ENCODE peak calls at places on chromosomes 13 and 19, in six cellular contexts. T is Peyer's patch; L is A549; S is CD8-positive, alpha-beta T cell; N is omental fat pad; Z is fibroblast of pulmonary artery. W is an unnamed sample.

GRCh38 chr13:21579754-21580316 is 24.1 kb downstream of the MICU2 start:
- DNase-seq in L (no peak), Z (no peak), S (no peak), N (no peak), T (no peak), W (no peak)

GRCh38 chr19:51660975-51661600 is 14.5 kb upstream of the SIGLEC14 start:
- DNase-seq in Z (peak; percentile 88), N (peak; percentile 76), T (peak; percentile 89), L (peak; percentile 81), S (no peak), W (peak; percentile 46)

GRCh38 chr13:95756072-95756471 is 79.1 kb downstream of the DNAJC3 start:
- DNase-seq in L (no peak), Z (peak; percentile 31), S (no peak), N (no peak), T (no peak), W (no peak)

GRCh38 chr13:54928071-54928470 is 1899.5 kb downstream of the OLFM4 start:
- DNase-seq in T (no peak), Z (no peak), L (no peak), S (no peak), N (no peak), W (no peak)

GRCh38 chr19:16273005-16273404 is 51.6 kb upstream of the KLF2 start:
- DNase-seq in L (no peak), Z (no peak), S (no peak), T (no peak), N (no peak), W (no peak)

GRCh38 chr19:10271543-10272086 is 695 bp downstream of the ICAM1 start:
- DNase-seq in Z (peak; percentile 46), S (peak; percentile 54), N (no peak), T (peak; percentile 75), L (no peak), W (peak; percentile 65)

GRCh38 chr19:4575978-4576933 is 16.8 kb upstream of the SEMA6B start:
- DNase-seq in T (peak; percentile 61), Z (peak; percentile 73), S (peak; percentile 80), L (peak; percentile 72), N (peak; percentile 82), W (peak; percentile 64)

GRCh38 chr13:94858856-94859811 is 146.8 kb upstream of the SOX21 start:
- DNase-seq in T (no peak), L (no peak), N (no peak), S (no peak), Z (peak; percentile 87), W (no peak)

GRCh38 chr19:54133312-54133956 is 4.1 kb upstream of the CNOT3 start:
- DNase-seq in S (no peak), L (peak; percentile 89), N (no peak), T (no peak), Z (no peak), W (no peak)

GRCh38 chr13:114020750-114021463 is 47.0 kb upstream of the C13orf46 start:
- DNase-seq in Z (no peak), L (no peak), S (no peak), N (no peak), T (peak; percentile 68), W (no peak)

GRCh38 chr19:12656899-12657571 is 9.5 kb downstream of the MAN2B1 start:
- DNase-seq in N (no peak), L (no peak), S (no peak), Z (no peak), T (no peak), W (no peak)

GRCh38 chr19:41050426-41050825 is 37.8 kb upstream of the CYP2A13 start:
- DNase-seq in N (no peak), Z (no peak), L (no peak), S (no peak), T (no peak), W (no peak)
- TF ChIP-seq CTCF in N (no peak), Z (no peak), L (no peak), S (no peak), T (no peak), W (no peak)

GRCh38 chr19:35066121-35066520 is 24.6 kb downstream of the HPN start:
- DNase-seq in Z (no peak), L (no peak), N (no peak), S (no peak), T (no peak), W (no peak)
- TF ChIP-seq CTCF in Z (no peak), L (no peak), N (no peak), S (no peak), T (no peak), W (no peak)

GRCh38 chr13:27404680-27405079 is 19.7 kb upstream of the GTF3A start:
- DNase-seq in S (no peak), L (no peak), Z (no peak), T (no peak), N (no peak), W (no peak)

GRCh38 chr13:27405521-27406134 is 18.8 kb upstream of the GTF3A start:
- DNase-seq in T (no peak), N (no peak), L (no peak), S (no peak), Z (no peak), W (no peak)

GRCh38 chr13:27403727-27404385 is 20.6 kb upstream of the GTF3A start:
- DNase-seq in L (no peak), T (no peak), Z (no peak), S (no peak), N (no peak), W (no peak)

GRCh38 chr13:27408074-27408473 is 16.3 kb upstream of the GTF3A start:
- DNase-seq in L (no peak), N (no peak), Z (no peak), T (no peak), S (no peak), W (no peak)

DNA sequence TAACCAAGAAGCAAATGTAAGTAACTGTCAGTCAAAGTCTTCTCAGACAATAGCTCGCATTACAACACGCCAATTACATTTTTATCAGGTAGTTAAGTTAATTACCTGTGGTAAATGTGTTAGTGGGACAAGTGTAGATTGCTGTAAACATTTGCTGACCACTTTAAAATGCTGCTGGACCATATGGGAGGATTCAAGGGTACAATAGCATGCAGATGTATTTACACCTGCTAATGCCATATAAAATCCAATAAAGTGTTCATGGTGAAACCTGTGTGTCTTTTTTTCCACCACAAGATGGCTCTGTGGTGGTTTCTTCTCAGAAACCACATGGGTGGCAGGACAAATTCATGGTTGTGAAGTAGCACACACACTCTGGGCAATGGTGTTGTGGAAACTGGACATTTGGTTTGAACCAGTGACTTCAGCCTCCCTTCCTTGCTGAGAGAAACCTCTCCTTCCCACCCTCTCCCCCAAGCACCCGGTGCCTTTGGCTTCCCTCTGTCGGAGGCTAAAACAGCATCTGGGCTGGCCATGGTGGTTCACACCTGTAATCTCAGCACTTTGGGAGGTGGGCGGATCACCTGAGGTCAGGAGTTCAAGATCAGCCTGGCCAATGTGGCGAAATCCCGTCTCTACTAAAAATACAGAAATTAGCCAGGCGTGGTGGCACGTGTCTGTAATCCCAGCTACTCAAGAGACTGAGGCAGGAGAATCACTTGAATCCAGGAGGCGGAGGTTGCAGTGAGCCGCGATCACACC is 18.1 kb upstream of the GTF3A start:
- DNase-seq in N (no peak), Z (peak; percentile 61), S (peak; percentile 62), T (no peak), L (peak; percentile 49), W (no peak)
- TF ChIP-seq CTCF in N (no peak), Z (peak; percentile 69), S (peak; percentile 54), T (peak; percentile 37), L (peak; percentile 46), W (no peak)

DNA sequence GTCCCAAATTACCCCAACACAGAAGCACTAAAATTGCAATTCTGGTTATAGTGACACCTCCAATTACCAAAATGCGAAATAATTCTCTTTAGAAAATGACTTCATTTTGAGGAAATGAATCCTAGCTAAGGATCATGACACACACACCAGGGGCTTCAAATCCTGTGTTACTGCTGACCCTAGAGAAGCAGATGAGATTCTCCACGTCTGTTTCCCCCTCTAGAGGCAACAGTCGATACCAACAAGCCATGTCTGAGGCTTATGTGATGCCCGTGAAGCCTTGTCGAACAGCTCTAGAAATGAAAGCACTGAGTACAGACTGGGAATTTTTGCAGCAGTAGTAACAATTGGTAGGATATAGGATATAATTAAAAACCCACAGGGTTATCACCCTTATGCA is 153.6 kb upstream of the TMTC4 start:
- DNase-seq in Z (no peak), S (no peak), L (no peak), T (no peak), N (no peak), W (no peak)
- TF ChIP-seq CTCF in Z (no peak), S (no peak), L (no peak), T (no peak), N (no peak), W (no peak)

GRCh38 chr13:109715902-109716301 is 70.5 kb downstream of the IRS2 start:
- DNase-seq in Z (peak; percentile 58), T (no peak), N (no peak), S (no peak), L (peak; percentile 43), W (no peak)
- TF ChIP-seq CTCF in Z (no peak), T (no peak), N (no peak), S (no peak), L (no peak), W (no peak)

W was measured in activated B cell treated with CpG ODN at 0.5 μM for 24 hours.